ENCODE peak calls at places on chromosomes 13 and 19, in four cellular contexts. D is Right ventricle myocardium superior; F is stimulated activated CD4-positive, alpha-beta T cell treated with anti-CD3 and anti-CD28 coated beads, Interleukin-4, amount 100 ng/mL, for 48 hours; Q is NCI-H1436. A is an unnamed sample.

GRCh38 chr19:45599286-45599685 is 2.7 kb downstream of the GPR4 start:
- DNase-seq in D (no peak), F (no peak), Q (no peak), A (no peak)

GRCh38 chr13:52061587-52061986 is 37.1 kb downstream of the UTP14C start:
- DNase-seq in D (no peak), F (no peak), Q (no peak), A (no peak)

GRCh38 chr13:44141213-44141724 is 232.4 kb upstream of the SERP2 start:
- DNase-seq in D (no peak), F (no peak), Q (no peak), A (no peak)

GRCh38 chr13:113489171-113489548 is 1.4 kb downstream of the DCUN1D2 start:
- DNase-seq in D (no peak), F (no peak), Q (no peak), A (no peak)

GRCh38 chr19:6983448-6983847 is 37.8 kb downstream of the MBD3L2B start:
- DNase-seq in D (no peak), F (no peak), Q (no peak), A (no peak)

GRCh38 chr13:59352600-59352999 is 811.1 kb downstream of the DIAPH3 start:
- DNase-seq in D (no peak), F (no peak), Q (no peak), A (no peak)

GRCh38 chr13:79227418-79227817 is 178.6 kb downstream of the RBM26 start:
- DNase-seq in D (no peak), F (no peak), Q (no peak), A (no peak)

GRCh38 chr13:95530178-95530577 is 22.3 kb upstream of the CLDN10 start:
- DNase-seq in D (no peak), F (no peak), Q (peak), A (no peak)

GRCh38 chr19:11046608-11047354 is 42.5 kb upstream of the LDLR start:
- DNase-seq in D (no peak), F (no peak), Q (no peak), A (no peak)

GRCh38 chr13:40207110-40207478 is 459.3 kb downstream of the FOXO1 start:
- DNase-seq in D (no peak), F (no peak), Q (no peak), A (no peak)

GRCh38 chr13:110233181-110233641 is 73.7 kb downstream of the COL4A1 start:
- DNase-seq in D (peak), F (no peak), Q (no peak), A (no peak)

GRCh38 chr13:110507678-110508381 is 53.7 kb downstream of the RAB20 start:
- DNase-seq in D (peak), F (no peak), Q (no peak), A (no peak)

GRCh38 chr13:75195479-75196111 is 286.4 kb downstream of the TBC1D4 start:
- DNase-seq in D (no peak), F (no peak), Q (no peak), A (no peak)

GRCh38 chr13:28489536-28489935 is 5.4 kb downstream of the FLT1 start:
- DNase-seq in D (no peak), F (no peak), Q (no peak), A (no peak)

GRCh38 chr19:55146078-55146647 is 2.8 kb downstream of the TNNT1 start:
- DNase-seq in D (no peak), F (no peak), Q (peak), A (peak)

GRCh38 chr13:40375522-40376171 is 290.8 kb downstream of the FOXO1 start:
- DNase-seq in D (peak), F (no peak), Q (no peak), A (no peak)

GRCh38 chr13:111034811-111035210 is 80.3 kb upstream of the ARHGEF7 start:
- DNase-seq in D (no peak), F (no peak), Q (no peak), A (no peak)

GRCh38 chr19:6424190-6424938 is at the start of gene KHSRP:
- DNase-seq in D (peak), F (no peak), Q (no peak), A (no peak)

GRCh38 chr19:21604351-21604926 is 99.0 kb downstream of the ZNF429 start:
- DNase-seq in D (no peak), F (no peak), Q (no peak), A (no peak)